ENCODE peak calls at places on chromosomes 11 and 22, in five cellular contexts. Z, A, J, K and F are unnamed samples.

GRCh38 chr11:126766425-126766824 is 234.1 kb downstream of the KIRREL3 start:
- DNase-seq in Z (no peak), A (no peak), J (peak), K (no peak), F (no peak)

GRCh38 chr11:35796542-35796941 is 134.0 kb downstream of the TRIM44 start:
- DNase-seq in Z (no peak), A (peak), J (no peak), K (no peak), F (no peak)

GRCh38 chr11:59207988-59208432 is 4.7 kb downstream of the MPEG1 start:
- DNase-seq in Z (peak), A (peak), J (no peak), K (peak), F (peak)

GRCh38 chr11:101487775-101488174 is 96.0 kb downstream of the TRPC6 start:
- DNase-seq in Z (peak), A (peak), J (no peak), K (no peak), F (no peak)

GRCh38 chr11:44943118-44943517 is 7.6 kb downstream of the TP53I11 start:
- DNase-seq in Z (no peak), A (no peak), J (peak), K (no peak), F (no peak)

GRCh38 chr11:134155946-134156865 is 67.6 kb downstream of the NCAPD3 start:
- DNase-seq in Z (no peak), A (no peak), J (no peak), K (no peak), F (no peak)

GRCh38 chr11:79486239-79486984 is 45.6 kb upstream of the TENM4 start:
- DNase-seq in Z (no peak), A (no peak), J (no peak), K (no peak), F (no peak)

GRCh38 chr11:62880803-62881578 is at the start of gene SLC3A2:
- DNase-seq in Z (peak), A (peak), J (peak), K (peak), F (peak)

GRCh38 chr11:65415499-65416340 is 6.9 kb upstream of the NEAT1 start:
- DNase-seq in Z (no peak), A (no peak), J (no peak), K (no peak), F (no peak)

GRCh38 chr11:70111269-70112016 is 33.3 kb downstream of the ANO1 start:
- DNase-seq in Z (peak), A (peak), J (peak), K (no peak), F (no peak)

GRCh38 chr22:44353063-44353440 is 40.3 kb upstream of the SHISAL1 start:
- DNase-seq in Z (no peak), A (no peak), J (no peak), K (no peak), F (no peak)
- TF ChIP-seq CTCF in Z (no peak), A (no peak), J (no peak), K (no peak), F (no peak)

GRCh38 chr11:124839051-124839971 is 25.9 kb upstream of the ROBO3 start:
- DNase-seq in Z (no peak), A (no peak), J (no peak), K (no peak), F (no peak)
- H3K27ac ChIP-seq in Z (no peak), A (no peak), J (no peak), K (no peak), F (no peak)

GRCh38 chr11:72763823-72764222 is 11.6 kb upstream of the ARAP1 start:
- DNase-seq in Z (no peak), A (no peak), J (no peak), K (no peak), F (no peak)

GRCh38 chr11:72766152-72766902 is 14.1 kb upstream of the ARAP1 start:
- DNase-seq in Z (no peak), A (no peak), J (no peak), K (no peak), F (no peak)

GRCh38 chr11:72762641-72763304 is 10.6 kb upstream of the ARAP1 start:
- DNase-seq in Z (no peak), A (no peak), J (no peak), K (no peak), F (no peak)

GRCh38 chr11:72767203-72768062 is 15.2 kb upstream of the ARAP1 start:
- DNase-seq in Z (no peak), A (no peak), J (no peak), K (no peak), F (no peak)

GRCh38 chr11:72764503-72764902 is 12.3 kb upstream of the ARAP1 start:
- DNase-seq in Z (no peak), A (no peak), J (peak), K (no peak), F (no peak)
- TF ChIP-seq CTCF in Z (no peak), A (no peak), J (peak), K (no peak), F (no peak)

GRCh38 chr22:24161909-24162308 is 19.4 kb upstream of the SUSD2 start:
- DNase-seq in Z (no peak), A (no peak), J (no peak), K (no peak), F (no peak)

GRCh38 chr22:24160546-24160945 is 20.7 kb upstream of the SUSD2 start:
- DNase-seq in Z (no peak), A (no peak), J (no peak), K (no peak), F (no peak)

GRCh38 chr22:24162377-24162927 is 18.8 kb upstream of the SUSD2 start:
- DNase-seq in Z (no peak), A (no peak), J (no peak), K (no peak), F (no peak)

GRCh38 chr22:24159650-24160049 is 21.6 kb upstream of the SUSD2 start:
- DNase-seq in Z (no peak), A (no peak), J (no peak), K (no peak), F (no peak)

GRCh38 chr22:24161485-24161884 is 19.8 kb upstream of the SUSD2 start:
- DNase-seq in Z (no peak), A (no peak), J (no peak), K (no peak), F (no peak)
- H3K27ac ChIP-seq in Z (no peak), A (no peak), J (no peak), K (no peak), F (peak)

DNA sequence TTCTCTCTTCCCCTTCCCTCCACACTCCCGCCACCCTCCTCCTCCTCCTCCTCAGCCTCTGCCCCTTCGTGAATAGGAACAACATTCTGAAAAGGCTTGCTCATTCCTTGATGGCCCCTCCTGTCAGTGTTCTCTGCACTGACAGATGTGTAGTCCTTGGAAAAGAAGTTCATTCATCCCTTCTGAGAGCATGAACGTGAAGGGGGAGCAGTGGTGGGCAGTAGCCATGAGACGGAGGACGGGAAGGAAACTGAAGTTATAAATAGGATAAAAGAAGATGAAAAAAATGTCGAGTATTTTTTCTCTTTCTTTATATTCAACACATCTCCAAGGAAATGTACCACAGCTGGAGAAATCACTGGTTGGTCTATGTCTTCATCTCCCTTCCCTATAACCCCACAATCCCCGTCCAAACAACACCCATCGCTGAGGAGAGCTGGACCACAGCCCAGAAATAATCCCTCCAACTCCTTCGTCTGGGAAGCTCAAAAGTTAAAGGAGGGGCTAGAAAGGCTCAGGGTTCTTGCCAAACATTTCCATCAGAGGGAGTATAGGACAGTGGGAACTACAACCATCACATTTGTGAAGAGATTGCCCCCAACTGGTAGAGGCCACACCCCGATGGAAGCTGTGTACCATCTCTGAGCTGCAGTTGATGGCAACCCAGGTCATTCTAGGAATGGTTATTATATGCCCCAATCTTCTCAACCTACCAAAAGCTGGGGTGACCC is 33.5 kb downstream of the ETS1 start:
- DNase-seq in Z (peak), A (peak), J (no peak), K (no peak), F (no peak)
- TF ChIP-seq CTCF in Z (peak), A (peak), J (no peak), K (no peak), F (no peak)

GRCh38 chr11:205221-206001 is 1.8 kb downstream of the BET1L start:
- DNase-seq in Z (no peak), A (no peak), J (peak), K (no peak), F (no peak)
- H3K27ac ChIP-seq in Z (no peak), A (no peak), J (no peak), K (no peak), F (no peak)